ENCODE peak calls at places on chromosomes 13 and 19, in six cellular contexts. Q is trophoblast cell, T is H9, N is H1, Y is IMR-90, S is mesenchymal stem cell. B is an unnamed sample.

GRCh38 chr13:97434417-97435296 is 688 bp downstream of the RAP2A start:
- DNase-seq in Q (peak; percentile 6), T (peak; percentile 44), N (no peak), Y (peak; percentile 20), S (peak; percentile 51), B (peak; percentile 24)

GRCh38 chr13:93244141-93244917 is 17.7 kb downstream of the GPC6 start:
- DNase-seq in Q (no peak), T (no peak), N (no peak), Y (peak; percentile 67), S (peak; percentile 70), B (no peak)

GRCh38 chr13:28321751-28322150 is 173.2 kb downstream of the FLT1 start:
- DNase-seq in Q (no peak), T (no peak), N (no peak), Y (peak; percentile 17), S (peak; percentile 48), B (no peak)

GRCh38 chr19:32453736-32454135 is 48.2 kb downstream of the DPY19L3 start:
- DNase-seq in Q (no peak), T (no peak), N (no peak), Y (peak; percentile 54), S (peak; percentile 46), B (no peak)

GRCh38 chr19:48290341-48290922 is 20.6 kb downstream of the ZNF114 start:
- DNase-seq in Q (peak; percentile 33), T (peak; percentile 89), N (peak; percentile 85), Y (peak; percentile 57), S (peak; percentile 80), B (peak; percentile 51)

GRCh38 chr13:40187836-40188591 is 478.4 kb downstream of the FOXO1 start:
- DNase-seq in Q (no peak), T (peak; percentile 38), N (no peak), Y (no peak), S (no peak), B (no peak)

GRCh38 chr19:58227964-58228583 is 640 bp upstream of the ZNF544 start:
- DNase-seq in Q (no peak), T (no peak), N (no peak), Y (no peak), S (no peak), B (peak; percentile 29)

GRCh38 chr19:1259206-1259872 is 9.8 kb upstream of the CIRBP start:
- DNase-seq in Q (peak; percentile 86), T (peak; percentile 90), N (no peak), Y (peak; percentile 51), S (peak; percentile 84), B (no peak)

GRCh38 chr13:59269476-59269875 is 894.3 kb downstream of the DIAPH3 start:
- DNase-seq in Q (peak; percentile 85), T (no peak), N (no peak), Y (peak; percentile 72), S (peak; percentile 93), B (no peak)

GRCh38 chr19:46225558-46226004 is 4.0 kb upstream of the IGFL1 start:
- DNase-seq in Q (no peak), T (no peak), N (no peak), Y (peak; percentile 2), S (peak; percentile 5), B (peak; percentile 33)

GRCh38 chr13:72864142-72865035 is 82.5 kb downstream of the PIBF1 start:
- DNase-seq in Q (no peak), T (no peak), N (no peak), Y (peak; percentile 69), S (peak; percentile 9), B (no peak)

GRCh38 chr19:7540761-7541480 is 5.4 kb downstream of the PNPLA6 start:
- DNase-seq in Q (no peak), T (peak; percentile 91), N (peak; percentile 56), Y (peak; percentile 65), S (no peak), B (no peak)

GRCh38 chr19:4557971-4558941 is 1.2 kb downstream of the SEMA6B start:
- DNase-seq in Q (no peak), T (peak; percentile 71), N (no peak), Y (no peak), S (peak; percentile 22), B (no peak)

GRCh38 chr19:632228-633067 is 889 bp downstream of the POLRMT start:
- DNase-seq in Q (peak; percentile 38), T (peak; percentile 67), N (no peak), Y (peak; percentile 36), S (peak; percentile 74), B (peak; percentile 46)

GRCh38 chr19:49512970-49513745 is 697 bp downstream of the FCGRT start:
- DNase-seq in Q (peak; percentile 18), T (peak; percentile 82), N (no peak), Y (no peak), S (peak; percentile 40), B (peak; percentile 53)
- H4K8ac ChIP-seq in Q (peak overlapping the region; percentile 94), T (no peak overlapping the region), N (peak overlapping the region; percentile 91), Y (peak overlapping the region; percentile 87), S (peak overlapping the region; percentile 93), B (no peak overlapping the region)

DNA sequence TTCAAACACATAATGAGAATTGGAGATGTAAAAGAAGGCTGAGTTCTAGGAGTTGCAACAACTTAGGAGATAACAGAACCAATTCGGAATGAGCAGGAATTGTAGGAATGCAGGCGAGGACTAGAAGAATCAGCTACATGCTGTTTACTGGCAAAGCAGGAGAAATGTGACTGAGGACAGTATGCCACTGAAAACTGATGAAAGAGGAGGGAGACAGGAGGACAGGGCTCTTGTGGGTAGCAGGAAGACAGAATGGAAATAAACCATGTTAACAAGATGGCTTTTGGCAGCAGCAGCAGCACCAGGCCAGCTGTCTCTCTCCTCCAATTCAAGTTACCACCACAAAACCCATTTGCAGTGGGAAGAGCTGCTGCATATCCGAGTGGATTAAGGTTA is 91.0 kb upstream of the SLC15A1 start:
- DNase-seq in Q (peak; percentile 4), T (no peak), N (no peak), Y (no peak), S (no peak), B (no peak)
- H3K4me2 ChIP-seq in Q (no peak overlapping the region), T (no peak overlapping the region), N (no peak overlapping the region), Y (no peak overlapping the region), S (no peak overlapping the region), B (no peak overlapping the region)

DNA sequence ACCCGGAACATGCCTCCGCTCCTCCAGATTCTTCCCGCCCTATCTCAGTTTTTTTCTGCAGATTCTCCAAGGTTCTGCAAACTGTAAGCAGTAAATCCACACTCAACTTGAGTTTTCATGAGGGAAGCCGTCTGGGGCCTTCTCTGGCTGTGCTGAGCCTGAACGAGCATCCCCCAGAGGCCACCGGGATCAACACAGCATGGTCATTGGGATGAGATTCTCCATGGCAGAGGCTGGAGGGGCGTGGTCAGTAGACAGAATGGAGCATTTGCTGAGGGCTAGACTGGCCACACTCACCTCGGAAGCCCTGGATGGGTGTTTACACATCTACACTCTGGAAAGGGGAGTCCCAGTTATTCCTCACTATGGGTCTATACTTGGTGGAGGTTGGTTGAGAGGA is 2.3 kb upstream of the LILRA4 start:
- DNase-seq in Q (no peak), T (no peak), N (no peak), Y (no peak), S (no peak), B (no peak)
- H4K91ac ChIP-seq in Q (no peak overlapping the region), T (no peak overlapping the region), N (no peak overlapping the region), Y (no peak overlapping the region), S (no peak overlapping the region), B (no peak overlapping the region)

GRCh38 chr13:26221399-26221720 is 754 bp downstream of the RNF6 start:
- DNase-seq in Q (no peak), T (no peak), N (no peak), Y (no peak), S (no peak), B (no peak)

GRCh38 chr13:26220575-26220974 is 1.5 kb downstream of the RNF6 start:
- DNase-seq in Q (peak; percentile 71), T (no peak), N (no peak), Y (peak; percentile 68), S (peak; percentile 66), B (no peak)

GRCh38 chr13:26219726-26220125 is 2.4 kb downstream of the RNF6 start:
- DNase-seq in Q (no peak), T (no peak), N (no peak), Y (peak; percentile 29), S (peak; percentile 22), B (no peak)

GRCh38 chr13:26222523-26223046 is 471 bp upstream of the RNF6 start:
- DNase-seq in Q (no peak), T (no peak), N (no peak), Y (no peak), S (no peak), B (no peak)

GRCh38 chr13:26221721-26222522 is at the start of gene RNF6:
- DNase-seq in Q (peak; percentile 97), T (peak; percentile 97), N (peak; percentile 87), Y (peak; percentile 99), S (peak; percentile 100), B (peak; percentile 95)
- H4K8ac ChIP-seq in Q (peak within 1 kb of the TSS; percentile 98), T (no peak within 1 kb of the TSS), N (peak within 1 kb of the TSS; percentile 96), Y (peak within 1 kb of the TSS; percentile 100), S (peak within 1 kb of the TSS; percentile 97), B (peak within 1 kb of the TSS; percentile 19)

GRCh38 chr19:40612831-40613668 is 11.9 kb downstream of the LTBP4 start:
- DNase-seq in Q (no peak), T (peak; percentile 87), N (no peak), Y (no peak), S (peak; percentile 66), B (no peak)

GRCh38 chr19:40611900-40612698 is 10.9 kb downstream of the LTBP4 start:
- DNase-seq in Q (no peak), T (no peak), N (no peak), Y (no peak), S (no peak), B (no peak)

GRCh38 chr19:40614595-40615411 is 13.6 kb downstream of the LTBP4 start:
- DNase-seq in Q (no peak), T (peak; percentile 92), N (no peak), Y (peak; percentile 99), S (peak; percentile 98), B (peak; percentile 86)

GRCh38 chr19:40616178-40616577 is 15.0 kb downstream of the LTBP4 start:
- DNase-seq in Q (no peak), T (no peak), N (no peak), Y (no peak), S (no peak), B (no peak)

GRCh38 chr19:40613669-40614594 is 12.8 kb downstream of the LTBP4 start:
- DNase-seq in Q (peak; percentile 18), T (peak; percentile 92), N (no peak), Y (peak; percentile 72), S (peak; percentile 95), B (no peak)
- H3K4me2 ChIP-seq in Q (peak overlapping the region; percentile 84), T (peak overlapping the region; percentile 79), N (peak overlapping the region; percentile 96), Y (peak overlapping the region; percentile 62), S (peak overlapping the region; percentile 69), B (peak overlapping the region; percentile 92)

B was measured in neuronal stem cell.